ENCODE peak calls at places on chromosomes 5 and 9, in seven cellular contexts. M, N, E, A, Z, L and B are unnamed samples.

GRCh38 chr5:143877196-143877595 is 65.2 kb downstream of the HMHB1 start:
- DNase-seq in M (no peak), N (no peak), E (no peak), A (no peak), Z (no peak), L (no peak), B (no peak)

GRCh38 chr5:176632777-176633176 is 2.3 kb downstream of the EIF4E1B start:
- DNase-seq in M (no peak), N (no peak), E (no peak), A (no peak), Z (no peak), L (no peak), B (no peak)

GRCh38 chr5:133904641-133905040 is 63.8 kb downstream of the C5orf15 start:
- DNase-seq in M (no peak), N (no peak), E (no peak), A (no peak), Z (no peak), L (no peak), B (no peak)

GRCh38 chr5:175104682-175105081 is 339.3 kb downstream of the DRD1 start:
- DNase-seq in M (no peak), N (no peak), E (no peak), A (no peak), Z (no peak), L (no peak), B (no peak)

GRCh38 chr9:134496413-134497282 is 145.0 kb upstream of the COL5A1 start:
- DNase-seq in M (no peak), N (no peak), E (no peak), A (no peak), Z (no peak), L (no peak), B (no peak)

GRCh38 chr5:2757563-2758311 is 6.3 kb upstream of the IRX2 start:
- DNase-seq in M (no peak), N (no peak), E (no peak), A (no peak), Z (no peak), L (no peak), B (no peak)

GRCh38 chr5:96702503-96703383 is 40.6 kb downstream of the CAST start:
- DNase-seq in M (no peak), N (peak; percentile 39), E (peak; percentile 70), A (peak; percentile 91), Z (peak; percentile 92), L (no peak), B (peak; percentile 41)

GRCh38 chr5:74080157-74080556 is 454.2 kb downstream of the ARHGEF28 start:
- DNase-seq in M (no peak), N (no peak), E (no peak), A (no peak), Z (no peak), L (no peak), B (no peak)

GRCh38 chr5:129904102-129904666 is at the start of gene CHSY3:
- DNase-seq in M (no peak), N (peak; percentile 27), E (peak; percentile 25), A (peak; percentile 11), Z (peak; percentile 71), L (peak; percentile 33), B (peak; percentile 22)

GRCh38 chr9:91800473-91800872 is 149.6 kb downstream of the ROR2 start:
- DNase-seq in M (no peak), N (no peak), E (no peak), A (no peak), Z (no peak), L (no peak), B (no peak)

GRCh38 chr5:95669540-95669939 is 13.3 kb downstream of the SPATA9 start:
- DNase-seq in M (no peak), N (no peak), E (no peak), A (peak; percentile 75), Z (no peak), L (no peak), B (no peak)

GRCh38 chr9:29640507-29640906 is 2067.2 kb upstream of the C9orf72 start:
- DNase-seq in M (no peak), N (no peak), E (no peak), A (no peak), Z (no peak), L (no peak), B (no peak)

GRCh38 chr9:13491493-13492424 is 212.3 kb upstream of the MPDZ start:
- DNase-seq in M (no peak), N (no peak), E (no peak), A (no peak), Z (no peak), L (peak; percentile 64), B (no peak)

GRCh38 chr9:124733964-124734740 is 37.0 kb downstream of the NR6A1 start:
- DNase-seq in M (no peak), N (no peak), E (peak; percentile 94), A (peak; percentile 23), Z (no peak), L (no peak), B (no peak)

GRCh38 chr5:59548807-59549357 is 344.6 kb downstream of the PDE4D start:
- DNase-seq in M (no peak), N (no peak), E (peak; percentile 21), A (no peak), Z (no peak), L (no peak), B (no peak)

GRCh38 chr9:120742951-120743416 is 28.7 kb upstream of the MEGF9 start:
- DNase-seq in M (no peak), N (peak; percentile 44), E (peak; percentile 70), A (peak; percentile 71), Z (peak; percentile 71), L (no peak), B (peak; percentile 23)

GRCh38 chr5:170221319-170221718 is 11.5 kb upstream of the C5orf58 start:
- DNase-seq in M (no peak), N (no peak), E (no peak), A (no peak), Z (no peak), L (no peak), B (no peak)

GRCh38 chr9:36828574-36829141 is 205.4 kb downstream of the PAX5 start:
- DNase-seq in M (no peak), N (no peak), E (no peak), A (no peak), Z (no peak), L (no peak), B (no peak)

GRCh38 chr5:54876-55569 is 36.9 kb upstream of the PLEKHG4B start:
- DNase-seq in M (no peak), N (no peak), E (no peak), A (no peak), Z (no peak), L (no peak), B (no peak)

GRCh38 chr5:54175-54730 is 37.7 kb upstream of the PLEKHG4B start:
- DNase-seq in M (no peak), N (no peak), E (no peak), A (no peak), Z (no peak), L (no peak), B (no peak)

GRCh38 chr5:50724-51499 is 41.1 kb upstream of the PLEKHG4B start:
- DNase-seq in M (no peak), N (no peak), E (no peak), A (no peak), Z (no peak), L (no peak), B (no peak)

GRCh38 chr5:51500-51823 is 40.5 kb upstream of the PLEKHG4B start:
- DNase-seq in M (no peak), N (no peak), E (no peak), A (no peak), Z (no peak), L (no peak), B (no peak)

DNA sequence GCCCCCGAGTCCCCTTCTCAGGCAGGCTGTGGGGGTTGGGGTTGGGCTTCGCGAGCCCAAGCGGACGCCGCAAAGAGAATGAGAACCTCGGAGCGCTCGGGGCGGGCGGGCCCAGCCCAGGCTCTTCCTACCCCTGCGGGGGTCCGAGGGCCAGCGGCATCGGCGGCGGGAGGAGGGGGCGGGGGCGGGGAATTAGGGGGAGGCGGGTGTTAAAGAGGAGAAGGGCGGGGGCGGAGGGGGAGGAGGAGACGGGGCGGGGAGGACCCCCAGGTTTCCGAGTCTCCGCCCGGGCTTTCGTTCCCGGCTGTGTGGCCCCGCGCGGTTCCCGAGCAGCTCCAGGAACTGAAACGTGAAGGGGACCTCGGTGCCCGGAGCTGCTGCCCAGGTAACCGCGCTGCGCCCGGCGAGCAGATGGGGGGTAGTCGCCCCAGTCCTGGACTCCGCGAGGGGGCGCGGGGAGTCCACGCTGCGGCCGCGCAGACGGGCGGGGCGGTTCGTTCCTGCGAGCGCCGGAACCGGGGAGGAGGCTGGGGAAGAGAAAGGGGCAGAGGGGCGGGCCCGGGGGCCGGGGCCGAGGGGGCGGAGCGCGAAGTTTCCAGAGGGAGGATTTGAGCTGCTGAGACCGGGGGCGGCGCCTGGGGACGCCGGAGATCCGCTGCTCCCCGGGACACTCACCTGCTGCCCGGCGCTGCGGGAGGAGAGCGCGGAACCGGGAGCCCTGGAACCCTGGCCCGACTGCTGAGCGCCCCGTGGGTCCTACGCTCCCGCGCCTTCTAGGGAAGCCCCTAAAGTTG is 38.4 kb upstream of the PLEKHG4B start:
- DNase-seq in M (no peak), N (no peak), E (no peak), A (peak; percentile 48), Z (peak; percentile 82), L (peak; percentile 46), B (no peak)
- TF ChIP-seq TAF1 in M (no peak), N (no peak), E (no peak), A (no peak), Z (no peak), L (peak; percentile 55), B (no peak)

DNA sequence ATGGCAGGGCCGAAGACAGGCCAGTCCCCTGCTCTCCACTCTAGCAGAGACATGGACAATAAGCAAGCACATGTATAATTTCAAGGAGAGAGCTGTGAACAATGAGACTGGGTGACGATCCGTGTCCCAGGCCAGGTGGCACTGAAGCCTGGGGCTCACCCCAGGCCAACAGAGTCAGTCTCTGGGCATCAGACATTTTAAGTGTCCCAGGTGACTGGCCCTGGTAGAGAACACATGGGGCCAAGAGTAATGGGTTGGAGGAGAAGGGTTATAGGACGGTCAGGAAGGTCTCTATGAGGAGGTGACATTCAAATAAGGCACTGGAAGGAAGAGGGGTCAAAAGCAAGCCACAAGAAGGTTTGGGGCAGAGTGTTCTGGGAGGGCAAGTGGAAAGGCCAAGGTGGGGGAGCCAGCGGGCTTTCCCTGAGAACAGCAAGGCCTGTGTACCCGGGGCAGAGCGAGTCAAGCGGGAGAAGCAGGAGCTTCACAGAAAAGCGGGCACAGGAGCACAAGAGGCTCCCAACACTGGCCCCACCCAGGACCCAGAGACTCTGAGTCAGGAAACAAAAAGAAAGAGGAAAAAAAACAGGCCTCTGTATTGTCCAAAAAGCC is 1.1 kb upstream of the AKNA start:
- DNase-seq in M (no peak), N (no peak), E (no peak), A (no peak), Z (no peak), L (no peak), B (no peak)
- TF ChIP-seq TAF1 in M (no peak), N (no peak), E (no peak), A (no peak), Z (no peak), L (no peak), B (no peak)

DNA sequence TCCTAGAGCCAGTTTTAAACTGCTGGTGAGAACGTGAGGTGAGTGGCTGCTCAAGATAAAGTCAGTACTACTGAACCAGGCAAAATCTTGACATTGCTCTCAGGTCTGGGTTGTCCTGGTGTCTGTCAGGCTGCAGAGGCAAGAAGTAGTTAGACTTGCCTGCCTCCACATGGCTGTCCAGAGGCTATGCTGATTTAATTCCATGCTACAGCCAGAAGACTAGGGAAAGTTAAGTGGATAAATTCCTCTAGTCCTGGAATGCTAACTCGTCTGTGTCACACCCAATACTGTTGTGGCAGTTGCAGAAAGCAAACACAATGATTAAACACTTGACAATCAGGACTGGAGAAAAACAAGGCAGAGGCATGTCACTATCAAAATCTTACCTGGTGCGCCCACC is 118.9 kb downstream of the ACER2 start:
- DNase-seq in M (no peak), N (no peak), E (no peak), A (no peak), Z (no peak), L (no peak), B (no peak)
- TF ChIP-seq TAF1 in M (no peak), N (no peak), E (no peak), A (no peak), Z (no peak), L (no peak), B (no peak)

GRCh38 chr9:123355761-123356520 is at the start of gene CRB2:
- DNase-seq in M (no peak), N (no peak), E (peak; percentile 54), A (peak; percentile 81), Z (peak; percentile 42), L (peak; percentile 58), B (peak; percentile 12)
- TF ChIP-seq TAF1 in M (no peak), N (no peak), E (no peak), A (no peak), Z (no peak), L (no peak), B (no peak)